ENCODE peak calls at places on chromosomes 12 and 14, in four cellular contexts. F is cardiac muscle cell, U is sigmoid colon, O is breast epithelium. N is an unnamed sample.

GRCh38 chr14:61678966-61679365 is 16.3 kb upstream of the HIF1A start:
- DNase-seq in F (peak), U (no peak), O (no peak), N (no peak)

GRCh38 chr14:95515080-95515489 is 1.4 kb downstream of the SYNE3 start:
- DNase-seq in F (peak), U (peak), O (no peak), N (no peak)

GRCh38 chr12:57726884-57727757 is 11.4 kb downstream of the AGAP2 start:
- DNase-seq in F (peak), U (no peak), O (no peak), N (no peak)

GRCh38 chr14:100012478-100012925 is 52.7 kb upstream of the EVL start:
- DNase-seq in F (peak), U (no peak), O (no peak), N (no peak)

GRCh38 chr12:68137278-68137930 is 22.1 kb downstream of the IFNG start:
- DNase-seq in F (no peak), U (no peak), O (no peak), N (no peak)

GRCh38 chr14:59354666-59355065 is 110.5 kb downstream of the GPR135 start:
- DNase-seq in F (peak), U (no peak), O (no peak), N (no peak)

GRCh38 chr14:71688576-71688975 is 243.7 kb upstream of the RGS6 start:
- DNase-seq in F (peak), U (no peak), O (no peak), N (no peak)

GRCh38 chr12:58918475-58918874 is 1.8 kb downstream of the LRIG3 start:
- DNase-seq in F (no peak), U (no peak), O (no peak), N (no peak)

GRCh38 chr12:47530050-47530449 is 175.8 kb downstream of the RPAP3 start:
- DNase-seq in F (no peak), U (no peak), O (no peak), N (no peak)

GRCh38 chr12:124754491-124754890 is 109.2 kb downstream of the SCARB1 start:
- DNase-seq in F (no peak), U (no peak), O (no peak), N (no peak)

GRCh38 chr12:44523828-44524227 is 352.3 kb downstream of the NELL2 start:
- DNase-seq in F (no peak), U (no peak), O (no peak), N (no peak)
- H3K27ac ChIP-seq in F (no peak), U (no peak), O (no peak), N (no peak)

DNA sequence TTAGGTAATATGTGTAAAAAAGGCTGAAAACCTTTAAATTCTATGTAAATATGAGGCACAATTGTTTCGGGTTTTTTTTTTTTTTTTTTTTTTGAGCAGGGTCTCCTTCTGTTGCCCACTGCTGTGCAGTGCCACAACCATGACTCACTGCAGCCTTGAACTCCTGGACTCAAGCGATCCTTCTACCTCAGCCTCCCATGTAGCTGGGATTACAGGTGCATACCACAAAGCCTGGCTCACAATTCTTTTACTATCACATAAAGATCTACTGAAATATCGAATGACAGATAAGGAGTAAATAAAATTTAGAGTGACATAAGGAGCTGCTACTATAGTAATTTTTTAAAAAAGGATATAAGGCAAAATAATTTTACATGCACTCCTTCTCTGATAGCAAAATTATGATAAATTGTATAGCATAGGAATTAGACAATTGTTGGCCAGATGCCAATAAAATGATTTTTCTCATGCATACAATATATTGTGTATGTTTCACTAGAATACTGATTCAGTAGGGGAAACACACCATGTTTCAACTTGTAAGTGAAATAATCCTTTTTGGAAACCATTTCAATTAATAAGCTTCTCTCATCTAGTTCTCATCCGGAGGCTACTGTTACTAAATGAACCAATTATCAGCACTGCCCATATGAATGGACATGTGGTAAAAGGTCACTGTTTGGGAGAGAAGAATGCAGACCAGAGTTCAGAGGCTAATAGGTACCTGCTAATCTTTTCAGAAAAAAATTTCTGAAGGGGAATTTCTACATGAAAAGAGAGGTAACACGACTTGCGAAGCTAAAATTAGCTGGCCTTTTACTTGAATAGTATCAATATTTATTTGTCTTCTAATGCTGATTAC is 108.4 kb downstream of the PPP1R12A start:
- DNase-seq in F (no peak), U (no peak), O (no peak), N (no peak)
- H3K27ac ChIP-seq in F (no peak), U (no peak), O (no peak), N (no peak)

GRCh38 chr12:46207644-46208043 is 61.2 kb downstream of the SLC38A1 start:
- DNase-seq in F (no peak), U (no peak), O (no peak), N (no peak)

GRCh38 chr12:46209914-46210834 is 58.7 kb downstream of the SLC38A1 start:
- DNase-seq in F (peak), U (peak), O (peak), N (no peak)

GRCh38 chr12:46210835-46211439 is 57.9 kb downstream of the SLC38A1 start:
- DNase-seq in F (no peak), U (no peak), O (no peak), N (no peak)

GRCh38 chr12:46208370-46208769 is 60.5 kb downstream of the SLC38A1 start:
- DNase-seq in F (no peak), U (no peak), O (no peak), N (no peak)

GRCh38 chr12:46209165-46209564 is 59.7 kb downstream of the SLC38A1 start:
- DNase-seq in F (no peak), U (no peak), O (no peak), N (no peak)
- H3K27ac ChIP-seq in F (no peak), U (peak), O (peak), N (peak)

GRCh38 chr12:56145218-56145617 is 7.2 kb upstream of the MYL6B start:
- DNase-seq in F (no peak), U (no peak), O (no peak), N (no peak)

GRCh38 chr12:56146492-56147460 is 5.6 kb upstream of the MYL6B start:
- DNase-seq in F (peak), U (no peak), O (no peak), N (no peak)

GRCh38 chr12:56143870-56144269 is 8.5 kb upstream of the MYL6B start:
- DNase-seq in F (no peak), U (no peak), O (no peak), N (no peak)

GRCh38 chr12:56142184-56142784 is 10.1 kb upstream of the MYL6B start:
- DNase-seq in F (no peak), U (no peak), O (no peak), N (no peak)

GRCh38 chr12:56143225-56143624 is 9.2 kb upstream of the MYL6B start:
- DNase-seq in F (no peak), U (no peak), O (no peak), N (no peak)
- H3K27ac ChIP-seq in F (no peak), U (peak), O (peak), N (no peak)

DNA sequence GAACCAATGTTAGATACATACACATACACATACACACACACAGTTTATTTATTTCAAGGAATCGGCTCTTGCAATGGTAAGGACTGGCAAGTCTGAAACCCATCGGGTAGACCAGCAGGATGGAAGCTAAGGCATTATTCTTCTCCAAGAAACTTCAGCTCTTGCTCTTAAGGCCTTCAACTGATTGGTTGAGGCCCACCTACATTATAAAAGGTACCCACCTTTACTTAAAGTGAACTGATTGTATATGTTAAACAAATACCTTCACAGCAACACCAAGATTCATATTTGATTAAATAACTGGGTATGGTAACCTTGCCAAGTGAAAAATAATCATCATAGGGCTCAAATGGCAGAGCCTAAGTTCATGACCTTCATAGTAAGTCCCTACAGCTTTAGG is 695.5 kb downstream of the BCL11B start:
- DNase-seq in F (no peak), U (no peak), O (no peak), N (no peak)
- H3K27ac ChIP-seq in F (no peak), U (no peak), O (no peak), N (no peak)

GRCh38 chr12:65556676-65557424 is 267.4 kb upstream of the HMGA2 start:
- DNase-seq in F (peak), U (peak), O (peak), N (peak)

GRCh38 chr12:65561798-65562382 is 262.4 kb upstream of the HMGA2 start:
- DNase-seq in F (peak), U (no peak), O (no peak), N (no peak)

GRCh38 chr12:65557425-65558167 is 266.7 kb upstream of the HMGA2 start:
- DNase-seq in F (peak), U (no peak), O (no peak), N (no peak)
- H3K27ac ChIP-seq in F (no peak), U (no peak), O (no peak), N (no peak)

GRCh38 chr12:31867292-31867691 is 91.9 kb upstream of the RESF1 start:
- DNase-seq in F (no peak), U (no peak), O (no peak), N (no peak)
- H3K27ac ChIP-seq in F (no peak), U (no peak), O (no peak), N (no peak)

GRCh38 chr12:1934068-1934467 is 15.6 kb upstream of the CACNA2D4 start:
- DNase-seq in F (no peak), U (no peak), O (no peak), N (no peak)
- H3K27ac ChIP-seq in F (no peak), U (peak), O (no peak), N (no peak)